ENCODE peak calls at places on chromosomes 11 and 22, in seven cellular contexts. One of them, this sample, is unnamed.

GRCh38 chr11:2348986-2349385 is 28.1 kb upstream of the CD81 start:
- DNase-seq in colonic mucosa: no peak
- DNase-seq in AG09309: no peak
- DNase-seq in kidney epithelial cell: no peak
- DNase-seq in WERI-Rb-1: no peak
- DNase-seq in BE2C: no peak
- DNase-seq in uterus: no peak
- DNase-seq in this sample: peak

GRCh38 chr22:27518583-27519437 is 282.7 kb downstream of the MN1 start:
- DNase-seq in colonic mucosa: no peak
- DNase-seq in AG09309: no peak
- DNase-seq in kidney epithelial cell: no peak
- DNase-seq in WERI-Rb-1: no peak
- DNase-seq in BE2C: no peak
- DNase-seq in uterus: no peak
- DNase-seq in this sample: no peak

GRCh38 chr22:23862103-23862502 is 4.4 kb downstream of the SLC2A11 start:
- DNase-seq in colonic mucosa: no peak
- DNase-seq in AG09309: no peak
- DNase-seq in kidney epithelial cell: no peak
- DNase-seq in WERI-Rb-1: peak
- DNase-seq in BE2C: peak
- DNase-seq in uterus: no peak
- DNase-seq in this sample: no peak

GRCh38 chr11:96033569-96033968 is 109.7 kb upstream of the MTMR2 start:
- DNase-seq in colonic mucosa: no peak
- DNase-seq in AG09309: no peak
- DNase-seq in kidney epithelial cell: no peak
- DNase-seq in WERI-Rb-1: no peak
- DNase-seq in BE2C: no peak
- DNase-seq in uterus: no peak
- DNase-seq in this sample: no peak

GRCh38 chr11:94544832-94545640 is 1.3 kb downstream of the FUT4 start:
- DNase-seq in colonic mucosa: peak
- DNase-seq in AG09309: no peak
- DNase-seq in kidney epithelial cell: no peak
- DNase-seq in WERI-Rb-1: no peak
- DNase-seq in BE2C: no peak
- DNase-seq in uterus: no peak
- DNase-seq in this sample: no peak

GRCh38 chr11:60743058-60743457 is 13.6 kb upstream of the MS4A15 start:
- DNase-seq in colonic mucosa: no peak
- DNase-seq in AG09309: no peak
- DNase-seq in kidney epithelial cell: no peak
- DNase-seq in WERI-Rb-1: no peak
- DNase-seq in BE2C: no peak
- DNase-seq in uterus: no peak
- DNase-seq in this sample: no peak

GRCh38 chr11:44333271-44334218 is 23.6 kb upstream of the ALX4 start:
- DNase-seq in colonic mucosa: no peak
- DNase-seq in AG09309: no peak
- DNase-seq in kidney epithelial cell: no peak
- DNase-seq in WERI-Rb-1: no peak
- DNase-seq in BE2C: no peak
- DNase-seq in uterus: no peak
- DNase-seq in this sample: no peak

GRCh38 chr11:61082931-61083531 is 19.3 kb upstream of the CD5 start:
- DNase-seq in colonic mucosa: no peak
- DNase-seq in AG09309: no peak
- DNase-seq in kidney epithelial cell: no peak
- DNase-seq in WERI-Rb-1: no peak
- DNase-seq in BE2C: no peak
- DNase-seq in uterus: no peak
- DNase-seq in this sample: no peak

GRCh38 chr11:128628343-128628673 is 41.0 kb upstream of the ETS1 start:
- DNase-seq in colonic mucosa: no peak
- DNase-seq in AG09309: no peak
- DNase-seq in kidney epithelial cell: no peak
- DNase-seq in WERI-Rb-1: no peak
- DNase-seq in BE2C: no peak
- DNase-seq in uterus: no peak
- DNase-seq in this sample: no peak

GRCh38 chr11:1384206-1384965 is 5.3 kb upstream of the BRSK2 start:
- DNase-seq in colonic mucosa: no peak
- DNase-seq in AG09309: no peak
- DNase-seq in kidney epithelial cell: no peak
- DNase-seq in WERI-Rb-1: no peak
- DNase-seq in BE2C: no peak
- DNase-seq in uterus: no peak
- DNase-seq in this sample: no peak

GRCh38 chr11:67613960-67614715 is 7.4 kb downstream of the NDUFV1 start:
- DNase-seq in colonic mucosa: peak
- DNase-seq in AG09309: no peak
- DNase-seq in kidney epithelial cell: no peak
- DNase-seq in WERI-Rb-1: peak
- DNase-seq in BE2C: peak
- DNase-seq in uterus: peak
- DNase-seq in this sample: no peak

GRCh38 chr22:19499236-19499879 is 19.6 kb downstream of the CDC45 start:
- DNase-seq in colonic mucosa: no peak
- DNase-seq in AG09309: no peak
- DNase-seq in kidney epithelial cell: no peak
- DNase-seq in WERI-Rb-1: no peak
- DNase-seq in BE2C: no peak
- DNase-seq in uterus: no peak
- DNase-seq in this sample: no peak

GRCh38 chr11:113806403-113806802 is 26.8 kb downstream of the CLDN25 start:
- DNase-seq in colonic mucosa: peak
- DNase-seq in AG09309: no peak
- DNase-seq in kidney epithelial cell: no peak
- DNase-seq in WERI-Rb-1: peak
- DNase-seq in BE2C: peak
- DNase-seq in uterus: no peak
- DNase-seq in this sample: peak

GRCh38 chr11:22846726-22847125 is 13.5 kb downstream of the CCDC179 start:
- DNase-seq in colonic mucosa: no peak
- DNase-seq in AG09309: no peak
- DNase-seq in kidney epithelial cell: no peak
- DNase-seq in WERI-Rb-1: no peak
- DNase-seq in BE2C: no peak
- DNase-seq in uterus: no peak
- DNase-seq in this sample: no peak

GRCh38 chr22:45742866-45743450 is 71.3 kb downstream of the ATXN10 start:
- DNase-seq in colonic mucosa: no peak
- DNase-seq in AG09309: peak
- DNase-seq in kidney epithelial cell: no peak
- DNase-seq in WERI-Rb-1: no peak
- DNase-seq in BE2C: no peak
- DNase-seq in uterus: no peak
- DNase-seq in this sample: peak

GRCh38 chr11:70603064-70603755 is 204.9 kb downstream of the CTTN start:
- DNase-seq in colonic mucosa: no peak
- DNase-seq in AG09309: no peak
- DNase-seq in kidney epithelial cell: no peak
- DNase-seq in WERI-Rb-1: no peak
- DNase-seq in BE2C: no peak
- DNase-seq in uterus: no peak
- DNase-seq in this sample: no peak

GRCh38 chr22:27438271-27438980 is 363.1 kb downstream of the MN1 start:
- DNase-seq in colonic mucosa: peak
- DNase-seq in AG09309: no peak
- DNase-seq in kidney epithelial cell: no peak
- DNase-seq in WERI-Rb-1: peak
- DNase-seq in BE2C: peak
- DNase-seq in uterus: no peak
- DNase-seq in this sample: no peak

GRCh38 chr22:33654173-33654890 is 265.9 kb downstream of the LARGE1 start:
- DNase-seq in colonic mucosa: peak
- DNase-seq in AG09309: no peak
- DNase-seq in kidney epithelial cell: no peak
- DNase-seq in WERI-Rb-1: no peak
- DNase-seq in BE2C: no peak
- DNase-seq in uterus: no peak
- DNase-seq in this sample: no peak

GRCh38 chr22:38335077-38335476 is 17.8 kb upstream of the CSNK1E start:
- DNase-seq in colonic mucosa: no peak
- DNase-seq in AG09309: no peak
- DNase-seq in kidney epithelial cell: no peak
- DNase-seq in WERI-Rb-1: no peak
- DNase-seq in BE2C: no peak
- DNase-seq in uterus: no peak
- DNase-seq in this sample: no peak

DNA sequence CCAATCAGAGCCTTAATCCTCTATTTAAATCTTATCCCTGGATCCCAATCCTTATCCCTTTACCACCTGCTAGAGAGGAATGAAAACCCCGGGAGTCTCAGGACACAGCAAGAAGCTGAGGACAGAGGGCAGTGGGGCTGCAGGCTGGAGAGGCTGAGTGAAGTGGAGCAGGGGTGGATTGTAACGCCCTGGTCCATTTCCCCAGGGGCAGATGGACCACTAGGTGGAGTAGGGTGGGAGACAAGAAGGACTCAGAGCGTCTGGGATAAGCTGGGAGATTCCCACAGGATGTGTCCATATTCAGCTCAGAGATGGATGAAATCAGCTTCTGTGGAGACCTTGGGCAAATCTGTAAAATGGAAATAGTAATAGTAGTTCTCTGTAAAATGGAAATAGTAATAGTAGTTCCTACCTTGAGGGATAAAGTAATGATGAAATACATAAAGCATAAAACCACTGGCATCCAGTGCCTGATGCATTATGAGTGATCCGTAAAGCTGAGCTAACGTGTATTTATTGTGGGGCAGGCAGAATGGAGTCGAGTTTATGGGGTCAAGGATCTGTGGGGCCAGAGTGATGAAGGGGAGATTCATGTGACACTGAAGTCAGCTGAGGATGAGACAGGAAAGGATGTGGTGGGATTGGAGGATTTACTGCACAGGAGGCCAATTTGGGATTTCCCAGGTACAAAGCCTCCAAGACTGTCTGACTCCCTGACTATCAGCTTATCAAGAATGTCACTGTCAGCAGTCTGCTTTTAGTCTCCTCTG is 1.9 kb upstream of the ROBO4 start:
- DNase-seq in colonic mucosa: no peak
- DNase-seq in AG09309: no peak
- DNase-seq in kidney epithelial cell: no peak
- DNase-seq in WERI-Rb-1: peak
- DNase-seq in BE2C: no peak
- DNase-seq in uterus: no peak
- DNase-seq in this sample: no peak
- TF ChIP-seq CTCF in colonic mucosa: no peak
- TF ChIP-seq CTCF in AG09309: no peak
- TF ChIP-seq CTCF in kidney epithelial cell: peak
- TF ChIP-seq CTCF in WERI-Rb-1: peak
- TF ChIP-seq CTCF in BE2C: peak
- TF ChIP-seq CTCF in uterus: no peak
- TF ChIP-seq CTCF in this sample: peak

DNA sequence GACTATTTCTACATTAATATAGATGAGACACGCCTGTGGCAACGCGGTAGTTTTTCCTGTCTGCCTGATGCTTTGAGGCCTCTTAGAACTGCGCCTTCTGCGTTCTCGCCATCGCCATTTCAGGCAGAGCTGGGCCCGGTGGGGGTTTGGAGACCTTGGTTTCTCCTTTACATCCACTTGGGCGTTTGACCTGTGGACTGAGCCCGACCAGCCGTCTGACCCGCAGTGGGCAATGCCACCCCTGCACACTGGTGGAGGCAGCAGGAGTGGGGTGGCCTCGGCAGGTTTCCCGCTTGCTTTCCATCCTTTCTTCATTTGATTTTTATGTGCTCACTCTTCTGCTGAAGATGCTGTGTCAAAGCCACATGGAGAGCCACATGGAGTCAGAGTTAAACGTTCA is 130.4 kb downstream of the TBC1D22A start:
- DNase-seq in colonic mucosa: no peak
- DNase-seq in AG09309: no peak
- DNase-seq in kidney epithelial cell: no peak
- DNase-seq in WERI-Rb-1: no peak
- DNase-seq in BE2C: no peak
- DNase-seq in uterus: no peak
- DNase-seq in this sample: no peak
- H3K4me3 ChIP-seq in colonic mucosa: no peak
- H3K4me3 ChIP-seq in AG09309: no peak
- H3K4me3 ChIP-seq in kidney epithelial cell: no peak
- H3K4me3 ChIP-seq in WERI-Rb-1: no peak
- H3K4me3 ChIP-seq in BE2C: no peak
- H3K4me3 ChIP-seq in uterus: no peak
- H3K4me3 ChIP-seq in this sample: no peak

GRCh38 chr22:36510966-36511881 is 4.4 kb upstream of the FOXRED2 start:
- DNase-seq in colonic mucosa: peak
- DNase-seq in AG09309: no peak
- DNase-seq in kidney epithelial cell: peak
- DNase-seq in WERI-Rb-1: peak
- DNase-seq in BE2C: peak
- DNase-seq in uterus: no peak
- DNase-seq in this sample: peak
- TF ChIP-seq CTCF in colonic mucosa: peak
- TF ChIP-seq CTCF in AG09309: peak
- TF ChIP-seq CTCF in kidney epithelial cell: peak
- TF ChIP-seq CTCF in WERI-Rb-1: peak
- TF ChIP-seq CTCF in BE2C: peak
- TF ChIP-seq CTCF in uterus: peak
- TF ChIP-seq CTCF in this sample: peak

DNA sequence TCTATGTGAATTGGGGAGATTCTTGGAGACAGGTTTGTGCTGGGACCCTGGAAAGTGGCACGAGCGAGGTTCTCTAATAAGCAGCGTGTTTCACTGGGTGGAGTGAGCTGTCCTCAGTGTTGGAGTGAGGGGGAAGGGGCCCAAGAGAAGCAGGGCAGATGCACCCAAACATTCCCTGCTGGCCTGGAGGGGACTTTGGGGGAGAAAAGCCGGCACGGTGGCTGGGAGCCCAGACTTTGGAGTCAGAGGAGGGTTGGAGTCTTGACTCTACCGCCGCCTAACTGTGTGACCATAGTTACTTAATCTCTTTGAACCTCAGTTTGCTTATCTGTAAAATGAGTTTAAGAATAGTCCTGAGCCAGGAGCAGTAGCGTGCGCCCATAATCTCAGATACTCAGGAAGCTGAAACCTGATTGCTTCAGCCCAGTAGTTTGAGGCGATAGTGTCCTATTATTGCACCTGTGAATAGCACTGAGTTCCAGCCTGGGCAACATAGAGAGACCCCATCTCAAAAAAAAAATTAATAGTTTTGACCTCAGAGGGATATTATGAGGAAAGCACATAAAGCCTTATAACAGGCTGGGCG is 614 bp downstream of the NR1H3 start:
- DNase-seq in colonic mucosa: no peak
- DNase-seq in AG09309: no peak
- DNase-seq in kidney epithelial cell: no peak
- DNase-seq in WERI-Rb-1: no peak
- DNase-seq in BE2C: no peak
- DNase-seq in uterus: no peak
- DNase-seq in this sample: no peak
- H3K4me3 ChIP-seq in colonic mucosa: peak
- H3K4me3 ChIP-seq in AG09309: no peak
- H3K4me3 ChIP-seq in kidney epithelial cell: peak
- H3K4me3 ChIP-seq in WERI-Rb-1: no peak
- H3K4me3 ChIP-seq in BE2C: no peak
- H3K4me3 ChIP-seq in uterus: peak
- H3K4me3 ChIP-seq in this sample: peak

This sample was measured in astrocyte of the cerebellum.